ENCODE peak calls at places on chromosomes 16 and 17, in six cellular contexts. One of them, this sample, is unnamed.

GRCh38 chr16:81945665-81946064 is 65.6 kb downstream of the SDR42E1 start:
- DNase-seq in lung microvascular endothelial cell: no peak
- DNase-seq in astrocyte of the cerebellum: peak
- DNase-seq in tibial artery: no peak
- DNase-seq in NCI-H460: no peak
- DNase-seq in caudate nucleus: no peak
- DNase-seq in this sample: no peak

GRCh38 chr17:41762841-41763240 is 23.7 kb downstream of the JUP start:
- DNase-seq in lung microvascular endothelial cell: no peak
- DNase-seq in astrocyte of the cerebellum: no peak
- DNase-seq in tibial artery: no peak
- DNase-seq in NCI-H460: no peak
- DNase-seq in caudate nucleus: no peak
- DNase-seq in this sample: no peak

GRCh38 chr16:21611546-21612384 is 12.4 kb downstream of the METTL9 start:
- DNase-seq in lung microvascular endothelial cell: peak
- DNase-seq in astrocyte of the cerebellum: no peak
- DNase-seq in tibial artery: no peak
- DNase-seq in NCI-H460: peak
- DNase-seq in caudate nucleus: no peak
- DNase-seq in this sample: no peak

GRCh38 chr17:78997881-78998280 is 11.7 kb downstream of the CANT1 start:
- DNase-seq in lung microvascular endothelial cell: no peak
- DNase-seq in astrocyte of the cerebellum: no peak
- DNase-seq in tibial artery: peak
- DNase-seq in NCI-H460: no peak
- DNase-seq in caudate nucleus: no peak
- DNase-seq in this sample: peak

GRCh38 chr16:26593700-26594099 is 473.0 kb upstream of the C16orf82 start:
- DNase-seq in lung microvascular endothelial cell: no peak
- DNase-seq in astrocyte of the cerebellum: no peak
- DNase-seq in tibial artery: no peak
- DNase-seq in NCI-H460: no peak
- DNase-seq in caudate nucleus: no peak
- DNase-seq in this sample: no peak

GRCh38 chr16:84832488-84833141 is 12.8 kb downstream of the CRISPLD2 start:
- DNase-seq in lung microvascular endothelial cell: peak
- DNase-seq in astrocyte of the cerebellum: peak
- DNase-seq in tibial artery: peak
- DNase-seq in NCI-H460: no peak
- DNase-seq in caudate nucleus: no peak
- DNase-seq in this sample: no peak

GRCh38 chr16:28494141-28494851 is at the start of gene APOBR:
- DNase-seq in lung microvascular endothelial cell: no peak
- DNase-seq in astrocyte of the cerebellum: no peak
- DNase-seq in tibial artery: peak
- DNase-seq in NCI-H460: no peak
- DNase-seq in caudate nucleus: peak
- DNase-seq in this sample: peak

GRCh38 chr17:57328109-57328882 is 72.0 kb downstream of the MSI2 start:
- DNase-seq in lung microvascular endothelial cell: no peak
- DNase-seq in astrocyte of the cerebellum: no peak
- DNase-seq in tibial artery: no peak
- DNase-seq in NCI-H460: no peak
- DNase-seq in caudate nucleus: no peak
- DNase-seq in this sample: peak

GRCh38 chr17:75345514-75346167 is 56.4 kb upstream of the SLC25A19 start:
- DNase-seq in lung microvascular endothelial cell: no peak
- DNase-seq in astrocyte of the cerebellum: no peak
- DNase-seq in tibial artery: no peak
- DNase-seq in NCI-H460: no peak
- DNase-seq in caudate nucleus: peak
- DNase-seq in this sample: no peak

GRCh38 chr17:49571283-49571682 is 4.4 kb upstream of the NXPH3 start:
- DNase-seq in lung microvascular endothelial cell: no peak
- DNase-seq in astrocyte of the cerebellum: no peak
- DNase-seq in tibial artery: no peak
- DNase-seq in NCI-H460: no peak
- DNase-seq in caudate nucleus: no peak
- DNase-seq in this sample: no peak

GRCh38 chr17:64470676-64471075 is 21.8 kb downstream of the MILR1 start:
- DNase-seq in lung microvascular endothelial cell: no peak
- DNase-seq in astrocyte of the cerebellum: no peak
- DNase-seq in tibial artery: no peak
- DNase-seq in NCI-H460: no peak
- DNase-seq in caudate nucleus: no peak
- DNase-seq in this sample: no peak

GRCh38 chr17:13541032-13541480 is 60.7 kb downstream of the HS3ST3A1 start:
- DNase-seq in lung microvascular endothelial cell: no peak
- DNase-seq in astrocyte of the cerebellum: peak
- DNase-seq in tibial artery: peak
- DNase-seq in NCI-H460: no peak
- DNase-seq in caudate nucleus: no peak
- DNase-seq in this sample: no peak

GRCh38 chr17:73151888-73152633 is 12.7 kb upstream of the SSTR2 start:
- DNase-seq in lung microvascular endothelial cell: no peak
- DNase-seq in astrocyte of the cerebellum: no peak
- DNase-seq in tibial artery: no peak
- DNase-seq in NCI-H460: no peak
- DNase-seq in caudate nucleus: no peak
- DNase-seq in this sample: no peak

GRCh38 chr17:71649986-71650385 is 470.8 kb upstream of the SOX9 start:
- DNase-seq in lung microvascular endothelial cell: no peak
- DNase-seq in astrocyte of the cerebellum: peak
- DNase-seq in tibial artery: no peak
- DNase-seq in NCI-H460: no peak
- DNase-seq in caudate nucleus: no peak
- DNase-seq in this sample: no peak

GRCh38 chr17:78724544-78724943 is 57.5 kb downstream of the CYTH1 start:
- DNase-seq in lung microvascular endothelial cell: no peak
- DNase-seq in astrocyte of the cerebellum: no peak
- DNase-seq in tibial artery: no peak
- DNase-seq in NCI-H460: no peak
- DNase-seq in caudate nucleus: peak
- DNase-seq in this sample: no peak

GRCh38 chr17:2259769-2260536 is 43.6 kb downstream of the SMG6 start:
- DNase-seq in lung microvascular endothelial cell: no peak
- DNase-seq in astrocyte of the cerebellum: no peak
- DNase-seq in tibial artery: no peak
- DNase-seq in NCI-H460: no peak
- DNase-seq in caudate nucleus: no peak
- DNase-seq in this sample: no peak

GRCh38 chr16:57299719-57300386 is 15.4 kb upstream of the PLLP start:
- DNase-seq in lung microvascular endothelial cell: peak
- DNase-seq in astrocyte of the cerebellum: peak
- DNase-seq in tibial artery: peak
- DNase-seq in NCI-H460: peak
- DNase-seq in caudate nucleus: peak
- DNase-seq in this sample: peak

GRCh38 chr16:66523861-66524354 is 26.0 kb downstream of the TK2 start:
- DNase-seq in lung microvascular endothelial cell: peak
- DNase-seq in astrocyte of the cerebellum: no peak
- DNase-seq in tibial artery: no peak
- DNase-seq in NCI-H460: no peak
- DNase-seq in caudate nucleus: no peak
- DNase-seq in this sample: no peak

GRCh38 chr17:50114849-50115357 is 15.1 kb downstream of the SAMD14 start:
- DNase-seq in lung microvascular endothelial cell: peak
- DNase-seq in astrocyte of the cerebellum: no peak
- DNase-seq in tibial artery: no peak
- DNase-seq in NCI-H460: peak
- DNase-seq in caudate nucleus: peak
- DNase-seq in this sample: no peak

GRCh38 chr16:1021553-1022160 is 40.1 kb downstream of the SOX8 start:
- DNase-seq in lung microvascular endothelial cell: no peak
- DNase-seq in astrocyte of the cerebellum: no peak
- DNase-seq in tibial artery: no peak
- DNase-seq in NCI-H460: no peak
- DNase-seq in caudate nucleus: no peak
- DNase-seq in this sample: no peak

GRCh38 chr17:40596261-40596919 is 31.1 kb upstream of the CCR7 start:
- DNase-seq in lung microvascular endothelial cell: peak
- DNase-seq in astrocyte of the cerebellum: no peak
- DNase-seq in tibial artery: no peak
- DNase-seq in NCI-H460: no peak
- DNase-seq in caudate nucleus: no peak
- DNase-seq in this sample: no peak

GRCh38 chr17:57489321-57489720 is 233.0 kb downstream of the MSI2 start:
- DNase-seq in lung microvascular endothelial cell: no peak
- DNase-seq in astrocyte of the cerebellum: no peak
- DNase-seq in tibial artery: no peak
- DNase-seq in NCI-H460: no peak
- DNase-seq in caudate nucleus: no peak
- DNase-seq in this sample: no peak

GRCh38 chr17:66855204-66855603 is 20.3 kb downstream of the CACNG5 start:
- DNase-seq in lung microvascular endothelial cell: no peak
- DNase-seq in astrocyte of the cerebellum: no peak
- DNase-seq in tibial artery: no peak
- DNase-seq in NCI-H460: no peak
- DNase-seq in caudate nucleus: no peak
- DNase-seq in this sample: no peak

GRCh38 chr16:68083861-68084503 is 1.2 kb upstream of the NFATC3 start:
- DNase-seq in lung microvascular endothelial cell: no peak
- DNase-seq in astrocyte of the cerebellum: no peak
- DNase-seq in tibial artery: no peak
- DNase-seq in NCI-H460: no peak
- DNase-seq in caudate nucleus: no peak
- DNase-seq in this sample: no peak

GRCh38 chr16:31713945-31714898 is 159.4 kb upstream of the ZNF267 start:
- DNase-seq in lung microvascular endothelial cell: peak
- DNase-seq in astrocyte of the cerebellum: no peak
- DNase-seq in tibial artery: no peak
- DNase-seq in NCI-H460: no peak
- DNase-seq in caudate nucleus: no peak
- DNase-seq in this sample: no peak

GRCh38 chr17:6608321-6608720 is 32.2 kb downstream of the KIAA0753 start:
- DNase-seq in lung microvascular endothelial cell: peak
- DNase-seq in astrocyte of the cerebellum: no peak
- DNase-seq in tibial artery: no peak
- DNase-seq in NCI-H460: no peak
- DNase-seq in caudate nucleus: no peak
- DNase-seq in this sample: no peak

GRCh38 chr17:522912-523311 is 170.3 kb upstream of the RPH3AL start:
- DNase-seq in lung microvascular endothelial cell: no peak
- DNase-seq in astrocyte of the cerebellum: no peak
- DNase-seq in tibial artery: no peak
- DNase-seq in NCI-H460: no peak
- DNase-seq in caudate nucleus: no peak
- DNase-seq in this sample: no peak

GRCh38 chr16:2979669-2980226 is 498 bp downstream of the PKMYT1 start:
- DNase-seq in lung microvascular endothelial cell: no peak
- DNase-seq in astrocyte of the cerebellum: no peak
- DNase-seq in tibial artery: no peak
- DNase-seq in NCI-H460: no peak
- DNase-seq in caudate nucleus: no peak
- DNase-seq in this sample: no peak

GRCh38 chr17:81865733-81866439 is 5.3 kb downstream of the ARHGDIA start:
- DNase-seq in lung microvascular endothelial cell: no peak
- DNase-seq in astrocyte of the cerebellum: no peak
- DNase-seq in tibial artery: no peak
- DNase-seq in NCI-H460: no peak
- DNase-seq in caudate nucleus: no peak
- DNase-seq in this sample: no peak

GRCh38 chr17:77720946-77721822 is 237.3 kb upstream of the TNRC6C start:
- DNase-seq in lung microvascular endothelial cell: no peak
- DNase-seq in astrocyte of the cerebellum: no peak
- DNase-seq in tibial artery: no peak
- DNase-seq in NCI-H460: no peak
- DNase-seq in caudate nucleus: no peak
- DNase-seq in this sample: no peak

GRCh38 chr16:16143038-16143763 is 80.1 kb downstream of the ABCC6 start:
- DNase-seq in lung microvascular endothelial cell: no peak
- DNase-seq in astrocyte of the cerebellum: no peak
- DNase-seq in tibial artery: no peak
- DNase-seq in NCI-H460: peak
- DNase-seq in caudate nucleus: no peak
- DNase-seq in this sample: no peak